ENCODE peak calls at places on chromosomes 1 and 21, in seven cellular contexts. J is lower lobe of right lung, C is neural progenitor cell, Q is A549, G is cardiac muscle cell, F is IMR-90, R is HCT116. X is an unnamed sample. For H3K4me1, the result is how much of the 10 kb centered on the place peaks cover.

GRCh38 chr1:101280049-101280448 is 43.2 kb downstream of the S1PR1 start:
- DNase-seq in J (no peak), C (no peak), Q (no peak), G (no peak), F (no peak), R (no peak), X (no peak)

GRCh38 chr1:86067626-86068025 is 88.9 kb downstream of the COL24A1 start:
- DNase-seq in J (no peak), C (no peak), Q (no peak), G (peak), F (peak), R (no peak), X (no peak)

GRCh38 chr1:57655161-57655560 is 231.3 kb upstream of the DAB1 start:
- DNase-seq in J (no peak), C (no peak), Q (no peak), G (no peak), F (no peak), R (no peak), X (no peak)

GRCh38 chr1:205538211-205538840 is 33.9 kb downstream of the CDK18 start:
- DNase-seq in J (peak), C (no peak), Q (no peak), G (peak), F (peak), R (no peak), X (no peak)

GRCh38 chr1:66598670-66599069 is 64.7 kb downstream of the SGIP1 start:
- DNase-seq in J (no peak), C (no peak), Q (no peak), G (peak), F (peak), R (no peak), X (no peak)

GRCh38 chr1:60564196-60564595 is 490.6 kb upstream of the C1orf87 start:
- DNase-seq in J (no peak), C (no peak), Q (no peak), G (peak), F (no peak), R (no peak), X (no peak)

GRCh38 chr1:248821641-248822040 is 4.1 kb downstream of the SH3BP5L start:
- DNase-seq in J (no peak), C (no peak), Q (no peak), G (no peak), F (no peak), R (no peak), X (no peak)

GRCh38 chr1:191151321-191151807 is 673.7 kb upstream of the BRINP3 start:
- DNase-seq in J (peak), C (no peak), Q (no peak), G (no peak), F (no peak), R (no peak), X (no peak)

GRCh38 chr1:51270751-51271150 is 34.7 kb downstream of the RNF11 start:
- DNase-seq in J (no peak), C (no peak), Q (no peak), G (no peak), F (no peak), R (no peak), X (no peak)

GRCh38 chr1:19234224-19234623 is 17.1 kb downstream of the EMC1 start:
- DNase-seq in J (no peak), C (no peak), Q (no peak), G (no peak), F (no peak), R (no peak), X (no peak)

GRCh38 chr21:35814858-35815619 is 245.3 kb downstream of the SETD4 start:
- DNase-seq in J (no peak), C (no peak), Q (no peak), G (no peak), F (no peak), R (no peak), X (no peak)

GRCh38 chr1:156750932-156751723 is at the start of gene HDGF:
- DNase-seq in J (peak), C (peak), Q (peak), G (peak), F (no peak), R (no peak), X (no peak)

GRCh38 chr1:172699111-172699510 is 40.2 kb downstream of the FASLG start:
- DNase-seq in J (no peak), C (no peak), Q (no peak), G (peak), F (peak), R (no peak), X (no peak)

GRCh38 chr1:4375812-4376211 is 278.6 kb upstream of the AJAP1 start:
- DNase-seq in J (no peak), C (no peak), Q (peak), G (no peak), F (no peak), R (no peak), X (no peak)

GRCh38 chr21:38832664-38833063 is 26.9 kb downstream of the ETS2 start:
- DNase-seq in J (no peak), C (no peak), Q (no peak), G (no peak), F (no peak), R (no peak), X (no peak)

GRCh38 chr1:92486251-92487077 is at the start of gene GFI1:
- DNase-seq in J (peak), C (peak), Q (no peak), G (peak), F (no peak), R (no peak), X (peak)

GRCh38 chr1:35768350-35769187 is 1.2 kb downstream of the CLSPN start:
- DNase-seq in J (no peak), C (no peak), Q (peak), G (peak), F (no peak), R (no peak), X (peak)

GRCh38 chr1:181318022-181318857 is 165.1 kb upstream of the CACNA1E start:
- DNase-seq in J (no peak), C (peak), Q (no peak), G (peak), F (no peak), R (no peak), X (no peak)

GRCh38 chr1:34781844-34782391 is 904 bp downstream of the GJB3 start:
- DNase-seq in J (no peak), C (no peak), Q (no peak), G (no peak), F (no peak), R (no peak), X (no peak)

GRCh38 chr1:234730110-234730509 is 120.1 kb upstream of the IRF2BP2 start:
- DNase-seq in J (no peak), C (no peak), Q (no peak), G (no peak), F (no peak), R (no peak), X (no peak)
- H3K4me1 ChIP-seq in J (half or more), C (under half), Q (under half), G (under half), F (under half), R (under half), X (under half)

DNA sequence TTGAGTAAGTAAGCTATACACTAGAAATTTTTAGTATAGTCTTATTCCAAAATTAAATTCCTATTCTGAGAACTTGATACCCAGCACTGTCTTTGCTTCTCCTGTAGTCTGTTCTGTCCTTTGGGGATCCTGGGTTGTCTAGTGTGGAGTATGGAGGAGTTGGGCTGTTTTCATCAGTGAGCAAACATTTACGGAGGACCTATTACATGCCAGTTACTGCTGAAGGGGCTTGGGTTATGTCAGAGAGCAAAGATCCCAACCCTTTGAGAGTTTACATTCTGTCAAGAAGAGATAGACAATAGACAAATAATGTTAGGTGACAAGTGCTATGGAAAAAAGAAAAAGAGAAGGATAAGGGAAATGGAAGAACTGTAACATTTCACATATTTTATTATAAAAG is 9.0 kb downstream of the TRAPPC10 start:
- DNase-seq in J (no peak), C (no peak), Q (no peak), G (no peak), F (no peak), R (no peak), X (no peak)
- H3K4me1 ChIP-seq in J (half or more), C (under half), Q (under half), G (under half), F (under half), R (under half), X (under half)

GRCh38 chr1:2890221-2890850 is 88.8 kb upstream of the TTC34 start:
- DNase-seq in J (no peak), C (no peak), Q (no peak), G (no peak), F (no peak), R (no peak), X (no peak)
- H3K4me1 ChIP-seq in J (under half), C (under half), Q (under half), G (under half), F (under half), R (under half), X (under half)

GRCh38 chr1:12148160-12148957 is 18.4 kb upstream of the TNFRSF1B start:
- DNase-seq in J (no peak), C (no peak), Q (no peak), G (no peak), F (peak), R (peak), X (no peak)
- H3K4me1 ChIP-seq in J (half or more), C (under half), Q (under half), G (under half), F (under half), R (under half), X (under half)

DNA sequence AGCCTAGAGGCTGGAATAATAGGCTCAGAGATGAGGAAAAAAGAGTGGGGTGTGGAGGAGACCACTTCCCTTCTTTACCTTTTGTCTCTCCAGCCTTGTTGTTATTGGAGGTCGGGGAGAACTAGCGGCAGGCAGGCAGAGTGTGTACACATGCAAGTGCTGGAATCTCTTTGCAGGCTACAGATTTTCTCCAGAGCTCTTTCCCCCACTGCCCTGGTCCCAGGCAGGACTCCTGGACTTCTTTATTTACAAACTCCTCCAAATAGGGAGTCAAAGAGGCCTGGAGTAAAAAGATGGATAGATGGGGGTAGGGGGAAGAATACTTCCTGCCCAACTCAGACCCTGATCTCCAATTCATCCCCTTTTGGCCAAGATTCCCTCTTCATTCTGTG is 697 bp downstream of the CA14 start:
- DNase-seq in J (no peak), C (peak), Q (no peak), G (no peak), F (no peak), R (no peak), X (no peak)
- H3K4me1 ChIP-seq in J (under half), C (under half), Q (under half), G (under half), F (under half), R (half or more), X (under half)

GRCh38 chr1:117824612-117825011 is 104.8 kb downstream of the GDAP2 start:
- DNase-seq in J (no peak), C (no peak), Q (no peak), G (no peak), F (no peak), R (no peak), X (no peak)
- H3K4me1 ChIP-seq in J (under half), C (under half), Q (under half), G (under half), F (under half), R (under half), X (under half)

DNA sequence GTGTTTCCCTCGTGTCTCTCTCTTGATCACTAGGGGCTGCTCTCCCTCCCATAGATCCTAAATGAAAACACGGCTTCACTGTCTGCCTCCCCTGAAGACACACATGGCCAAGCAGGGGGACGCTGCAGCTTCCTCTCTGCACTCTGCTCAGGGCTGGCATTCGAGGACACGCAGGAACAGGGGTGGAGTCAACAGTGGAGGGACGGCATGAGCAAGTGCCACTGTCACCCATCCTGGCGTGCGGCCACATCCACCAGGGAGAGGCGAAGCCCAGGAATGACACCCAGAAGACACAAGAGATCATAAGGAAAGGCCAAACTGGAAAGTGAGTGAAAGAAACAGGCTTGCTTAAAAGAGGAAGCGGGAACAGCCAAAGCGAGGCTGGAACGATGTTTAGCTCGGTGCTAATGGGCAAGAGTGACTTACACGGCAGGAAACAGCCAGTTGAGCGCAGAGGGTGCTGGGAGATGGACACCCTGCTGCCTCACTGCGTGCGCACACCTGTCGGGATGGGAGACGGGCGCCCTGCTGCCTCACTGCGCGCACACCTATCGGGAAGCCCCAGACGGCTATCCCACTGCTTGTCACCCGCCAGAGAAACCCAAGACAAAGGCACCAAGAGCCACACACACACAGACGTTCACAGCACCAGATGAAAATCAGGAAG is 13.6 kb upstream of the C1QTNF12 start:
- DNase-seq in J (no peak), C (no peak), Q (no peak), G (no peak), F (no peak), R (no peak), X (no peak)
- H3K4me1 ChIP-seq in J (under half), C (under half), Q (under half), G (under half), F (under half), R (under half), X (under half)

GRCh38 chr1:39268112-39268581 is 63.7 kb downstream of the MACF1 start:
- DNase-seq in J (no peak), C (peak), Q (no peak), G (peak), F (peak), R (no peak), X (no peak)
- H3K4me1 ChIP-seq in J (half or more), C (half or more), Q (under half), G (under half), F (under half), R (under half), X (under half)

DNA sequence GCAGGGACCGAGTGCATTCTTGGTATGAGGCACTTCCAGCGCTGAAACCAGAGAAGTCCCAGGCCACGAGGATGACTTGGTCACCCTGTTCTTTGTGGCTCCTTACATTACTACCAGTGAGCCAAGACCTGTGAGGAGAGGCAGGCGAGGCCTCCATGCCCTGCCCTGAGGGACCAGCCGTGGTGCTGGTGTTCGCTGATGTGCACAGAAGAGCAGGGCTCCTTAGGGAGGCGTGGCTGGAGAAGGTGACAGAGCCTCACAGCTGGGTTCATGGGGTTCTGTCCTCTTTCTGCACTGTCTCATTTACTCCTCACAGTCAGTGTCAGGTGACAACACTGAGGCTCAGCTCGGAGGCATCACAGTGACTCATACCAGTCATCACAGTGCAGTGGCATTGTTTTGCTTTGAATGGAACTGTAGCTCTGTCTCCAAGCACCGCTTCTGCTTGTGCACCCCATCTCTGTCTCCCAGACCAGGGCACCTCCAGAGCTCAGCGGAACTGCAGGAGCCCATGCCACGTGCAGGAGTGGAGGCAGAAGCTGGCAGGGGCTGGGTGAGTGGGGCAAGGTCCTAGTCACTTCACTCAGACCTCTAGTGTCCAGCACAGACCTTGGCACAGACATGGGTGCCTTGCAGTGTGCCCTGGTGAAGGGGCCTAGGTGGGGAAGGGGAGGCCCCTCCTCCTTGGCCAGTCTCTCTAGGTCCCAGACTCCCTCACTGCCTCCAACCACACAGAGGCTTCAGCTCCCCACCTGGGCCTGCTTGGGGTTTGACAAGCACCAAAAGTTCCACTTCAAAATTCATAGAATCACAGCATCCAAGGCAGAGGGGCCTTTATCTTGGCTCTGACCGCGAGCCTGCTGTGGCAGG is 310.9 kb downstream of the MATN1 start:
- DNase-seq in J (no peak), C (no peak), Q (no peak), G (no peak), F (no peak), R (no peak), X (no peak)
- H3K4me1 ChIP-seq in J (under half), C (under half), Q (under half), G (under half), F (under half), R (under half), X (under half)

GRCh38 chr1:26279598-26280332 is at the start of gene SH3BGRL3:
- DNase-seq in J (peak), C (peak), Q (peak), G (peak), F (peak), R (peak), X (peak)

GRCh38 chr1:26278303-26278702 is 1.6 kb upstream of the SH3BGRL3 start:
- DNase-seq in J (peak), C (no peak), Q (no peak), G (peak), F (peak), R (no peak), X (no peak)

GRCh38 chr1:26277719-26278118 is 2.2 kb upstream of the SH3BGRL3 start:
- DNase-seq in J (no peak), C (no peak), Q (no peak), G (no peak), F (no peak), R (no peak), X (no peak)

GRCh38 chr1:26280333-26281042 is 602 bp downstream of the SH3BGRL3 start:
- DNase-seq in J (no peak), C (no peak), Q (no peak), G (no peak), F (peak), R (no peak), X (no peak)

GRCh38 chr1:26278835-26279597 is 870 bp upstream of the SH3BGRL3 start:
- DNase-seq in J (no peak), C (peak), Q (no peak), G (peak), F (peak), R (no peak), X (no peak)
- H3K4me1 ChIP-seq in J (half or more), C (under half), Q (under half), G (under half), F (half or more), R (half or more), X (under half)

X was measured in HAP-1.